ENCODE peak calls at places on chromosome 14, in eight cellular contexts. P, M, O, F, D, S, A and R are unnamed samples.

GRCh38 chr14:94367896-94368590 is 20.4 kb downstream of the SERPINA1 start:
- DNase-seq in F (no peak), O (no peak), M (no peak), A (no peak), D (no peak), S (no peak), P (no peak), R (no peak)

GRCh38 chr14:74407021-74407800 is 18.8 kb downstream of the SYNDIG1L start:
- DNase-seq in P (no peak), F (no peak), O (no peak), D (no peak), A (no peak), S (no peak), M (no peak), R (no peak)

GRCh38 chr14:98210045-98210678 is 1061.8 kb downstream of the BCL11B start:
- DNase-seq in A (no peak), P (no peak), D (peak), O (no peak), M (no peak), F (no peak), S (no peak), R (no peak)

GRCh38 chr14:51209457-51209856 is 30.6 kb upstream of the TMX1 start:
- DNase-seq in D (no peak), O (no peak), S (no peak), A (no peak), F (no peak), M (no peak), P (no peak), R (no peak)

GRCh38 chr14:55084648-55085441 is 33.4 kb downstream of the MAPK1IP1L start:
- DNase-seq in S (no peak), M (no peak), A (no peak), D (no peak), F (no peak), O (no peak), P (peak), R (no peak)

GRCh38 chr14:100076630-100077029 is 11.4 kb downstream of the EVL start:
- DNase-seq in S (peak), M (no peak), D (peak), P (no peak), A (peak), O (peak), F (peak), R (peak)

GRCh38 chr14:52325126-52325525 is 11.0 kb downstream of the PTGER2 start:
- DNase-seq in D (peak), P (no peak), O (no peak), S (no peak), A (peak), F (no peak), M (no peak), R (no peak)

GRCh38 chr14:100826371-100827139 is 637 bp downstream of the MEG3 start:
- DNase-seq in S (no peak), D (no peak), O (no peak), A (peak), M (no peak), P (no peak), F (no peak), R (no peak)

GRCh38 chr14:101596742-101597141 is 35.4 kb downstream of the DIO3 start:
- DNase-seq in O (no peak), D (no peak), A (no peak), F (no peak), S (no peak), M (no peak), P (no peak), R (no peak)

GRCh38 chr14:66009104-66009503 is 477.1 kb upstream of the CCDC196 start:
- DNase-seq in P (no peak), O (peak), A (peak), F (no peak), S (no peak), D (no peak), M (no peak), R (peak)

GRCh38 chr14:102696332-102696731 is 80.9 kb upstream of the TRAF3 start:
- DNase-seq in A (no peak), M (no peak), O (no peak), F (no peak), P (no peak), D (no peak), S (no peak), R (no peak)

GRCh38 chr14:33282811-33283210 is 344.1 kb downstream of the NPAS3 start:
- DNase-seq in P (no peak), O (peak), F (no peak), S (no peak), M (no peak), D (no peak), A (peak), R (no peak)

GRCh38 chr14:33435911-33436310 is 497.2 kb downstream of the NPAS3 start:
- DNase-seq in M (no peak), D (no peak), S (no peak), A (peak), P (no peak), F (no peak), O (peak), R (peak)

GRCh38 chr14:58297762-58298476 is 436 bp upstream of the ARID4A start:
- DNase-seq in A (peak), D (peak), F (peak), S (peak), P (peak), O (peak), M (peak), R (peak)

GRCh38 chr14:46034305-46034704 is 617.3 kb downstream of the RPL10L start:
- DNase-seq in M (no peak), S (no peak), F (no peak), D (peak), A (no peak), O (no peak), P (no peak), R (no peak)

GRCh38 chr14:105945891-105946290 is 419.5 kb downstream of the TMEM121 start:
- DNase-seq in M (no peak), S (no peak), F (no peak), A (no peak), O (no peak), P (peak), D (peak), R (no peak)

GRCh38 chr14:98290596-98290995 is 981.4 kb downstream of the BCL11B start:
- DNase-seq in O (no peak), S (no peak), P (no peak), F (no peak), D (no peak), M (no peak), A (no peak), R (no peak)

GRCh38 chr14:64266206-64266605 is 28.0 kb downstream of the ESR2 start:
- DNase-seq in O (peak), S (no peak), D (peak), M (no peak), F (no peak), P (no peak), A (peak), R (peak)

GRCh38 chr14:76267322-76268012 is 108.5 kb upstream of the ESRRB start:
- DNase-seq in A (peak), D (peak), P (peak), M (peak), S (peak), O (peak), F (peak), R (no peak)
- TF ChIP-seq CTCF in A (peak), D (no peak), P (no peak), M (no peak), S (peak), O (peak), F (no peak), R (peak)

DNA sequence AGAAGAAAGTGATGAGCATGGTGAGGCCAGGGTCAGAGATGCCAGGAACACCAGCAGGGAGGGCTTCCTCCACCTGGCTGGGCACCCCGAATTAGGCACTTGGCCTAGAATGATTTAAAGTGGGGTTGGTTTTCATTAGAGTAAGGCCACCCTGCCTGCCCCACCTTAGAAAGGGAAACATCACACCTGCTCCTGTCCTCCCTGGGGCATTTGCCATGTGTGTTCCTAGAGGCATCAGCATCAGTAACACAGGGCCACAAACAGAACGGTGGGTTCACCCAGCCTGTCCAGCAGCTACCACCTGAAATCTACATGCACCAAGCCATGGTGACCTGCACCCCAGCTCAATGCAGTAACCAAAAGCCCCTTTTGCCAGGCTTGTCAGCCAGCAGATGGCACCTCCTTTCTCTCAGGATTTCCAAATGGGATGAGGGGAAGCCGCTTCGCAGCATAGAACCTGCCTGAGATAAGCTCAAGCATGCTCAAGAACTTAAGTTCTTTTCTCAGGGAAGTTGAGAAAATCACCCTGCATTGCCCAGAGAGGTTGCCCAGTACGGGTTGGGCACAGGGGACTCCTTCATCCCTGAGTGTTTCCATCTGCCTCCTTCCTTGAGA is 338.8 kb downstream of the DPF3 start:
- DNase-seq in P (no peak), F (no peak), O (no peak), A (no peak), S (no peak), D (no peak), M (no peak), R (no peak)
- TF ChIP-seq CTCF in P (no peak), F (no peak), O (peak), A (peak), S (peak), D (no peak), M (no peak), R (no peak)

DNA sequence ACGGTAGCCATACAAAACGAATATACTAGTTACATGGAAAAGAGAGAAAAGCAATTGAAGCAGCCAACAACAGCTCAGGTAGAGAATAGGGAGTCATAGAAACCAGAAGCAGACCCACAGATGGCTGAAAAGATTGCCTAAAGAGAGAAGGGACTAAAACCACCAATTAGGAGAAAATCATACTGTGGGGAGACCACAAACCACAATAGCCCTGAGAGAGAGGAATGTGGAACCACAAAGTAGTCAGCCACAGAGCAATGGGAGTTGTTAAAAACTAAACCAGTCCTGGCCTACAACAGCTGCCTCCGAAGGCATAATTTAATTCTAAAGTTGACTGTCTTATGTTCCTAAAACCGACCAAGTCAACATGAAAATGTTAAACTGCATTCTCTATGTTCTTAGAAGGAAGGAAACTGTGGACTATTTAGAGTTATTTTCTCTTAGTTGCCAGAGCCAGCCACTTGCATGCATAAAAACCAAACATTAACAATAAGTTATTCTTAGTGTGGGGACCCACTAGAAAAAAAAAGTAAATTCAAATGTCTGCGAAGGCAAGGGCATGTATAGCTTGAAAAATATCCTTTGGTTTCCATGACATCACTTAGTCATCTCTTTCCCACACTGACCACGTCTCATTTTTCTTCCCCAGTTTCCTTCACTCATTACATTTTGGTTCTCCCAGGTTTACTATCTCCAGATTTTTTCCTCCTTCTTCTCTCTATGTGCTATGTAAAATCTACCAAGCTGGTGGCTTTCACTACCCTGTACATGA is 398.0 kb downstream of the NOVA1 start:
- DNase-seq in M (no peak), D (peak), A (peak), O (no peak), S (no peak), P (no peak), F (no peak), R (no peak)
- TF ChIP-seq CTCF in M (no peak), D (no peak), A (no peak), O (no peak), S (no peak), P (no peak), F (no peak), R (no peak)

GRCh38 chr14:68789002-68789797 is 3.7 kb downstream of the ZFP36L1 start:
- DNase-seq in S (peak), O (peak), M (peak), F (peak), A (peak), P (peak), D (peak), R (no peak)
- TF ChIP-seq CTCF in S (peak), O (peak), M (peak), F (peak), A (peak), P (peak), D (peak), R (peak)

GRCh38 chr14:91290986-91291385 is 46.5 kb upstream of the GPR68 start:
- DNase-seq in D (no peak), O (no peak), A (no peak), S (no peak), M (no peak), F (no peak), P (no peak), R (no peak)
- TF ChIP-seq CTCF in D (no peak), O (no peak), A (no peak), S (no peak), M (no peak), F (no peak), P (no peak), R (no peak)

DNA sequence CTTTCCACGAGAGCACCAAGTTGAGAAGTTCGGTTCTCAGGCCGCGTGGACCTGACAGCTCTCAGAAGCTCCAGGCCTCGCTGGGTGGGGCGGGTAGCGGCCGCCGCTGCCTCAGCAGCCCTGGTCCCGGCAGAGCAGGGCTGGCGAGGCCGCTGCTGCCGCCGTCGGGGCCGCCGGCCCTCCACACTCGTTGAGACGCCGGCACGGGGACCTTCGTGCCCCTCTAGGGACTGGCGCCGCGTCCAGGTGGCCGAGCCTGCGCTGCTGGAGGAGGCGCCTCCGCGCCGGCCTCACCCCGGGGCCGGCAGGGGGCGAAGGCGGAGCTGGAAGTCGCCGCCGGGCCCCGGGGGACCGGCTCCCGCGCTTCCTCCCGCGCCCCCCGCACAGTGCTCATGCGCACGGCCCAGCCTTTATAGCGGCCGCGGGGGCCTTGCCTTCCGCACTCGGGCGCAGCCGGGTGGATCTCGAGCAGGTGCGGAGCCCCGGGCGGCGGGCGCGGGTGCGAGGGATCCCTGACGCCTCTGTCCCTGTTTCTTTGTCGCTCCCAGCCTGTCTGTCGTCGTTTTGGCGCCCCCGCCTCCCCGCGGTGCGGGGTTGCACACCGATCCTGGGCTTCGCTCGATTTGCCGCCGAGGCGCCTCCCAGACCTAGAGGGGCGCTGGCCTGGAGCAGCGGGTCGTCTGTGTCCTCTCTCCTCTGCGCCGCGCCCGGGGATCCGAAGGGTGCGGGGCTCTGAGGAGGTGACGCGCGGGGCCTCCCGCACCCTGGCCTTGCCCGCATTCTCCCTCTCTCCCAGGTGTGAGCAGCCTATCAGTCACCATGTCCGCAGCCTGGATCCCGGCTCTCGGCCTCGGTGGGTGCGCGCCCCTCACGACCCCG is at the start of gene COCH:
- DNase-seq in D (peak), O (no peak), F (no peak), P (peak), A (no peak), S (peak), M (peak), R (no peak)
- TF ChIP-seq CTCF in D (peak), O (no peak), F (no peak), P (peak), A (no peak), S (peak), M (no peak), R (no peak)

GRCh38 chr14:86761611-86762010 is 1231.4 kb downstream of the GALC start:
- DNase-seq in A (no peak), M (no peak), O (no peak), D (no peak), F (no peak), P (no peak), S (no peak), R (no peak)

DNA sequence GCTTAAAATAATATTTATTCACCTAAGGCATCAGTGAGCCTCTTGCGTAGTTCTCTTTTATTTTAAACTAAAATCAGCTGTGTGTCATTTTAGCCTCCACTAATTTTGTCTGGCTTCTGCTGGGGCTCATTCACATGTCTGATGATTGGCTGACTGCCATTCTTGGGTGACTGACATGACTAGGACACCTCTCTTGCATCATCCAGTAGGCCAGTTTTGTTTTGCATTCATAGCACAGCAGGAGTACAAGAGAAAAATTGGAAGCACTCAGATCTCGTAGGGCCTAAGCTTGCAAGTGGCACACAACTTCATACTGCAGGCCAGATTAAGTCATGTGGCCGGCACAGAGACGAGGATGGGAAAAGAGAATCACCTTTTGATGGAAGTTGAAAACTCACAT is 1226.5 kb downstream of the GALC start:
- DNase-seq in A (peak), F (no peak), M (no peak), O (no peak), P (no peak), D (no peak), S (no peak), R (no peak)
- TF ChIP-seq CTCF in A (no peak), F (no peak), M (no peak), O (no peak), P (no peak), D (no peak), S (no peak), R (no peak)

GRCh38 chr14:61493996-61494395 is 172.6 kb downstream of the PRKCH start:
- DNase-seq in D (no peak), O (no peak), A (no peak), S (no peak), F (no peak), M (no peak), P (no peak), R (no peak)
- TF ChIP-seq CTCF in D (no peak), O (no peak), A (no peak), S (no peak), F (no peak), M (no peak), P (no peak), R (no peak)